ENCODE peak calls at places on chromosome 6, in five cellular contexts. J is IMR-90, R is transverse colon, P is GM12878, Z is breast epithelium. O is an unnamed sample.

GRCh38 chr6:21678990-21679389 is 85.4 kb downstream of the SOX4 start:
- DNase-seq in J (peak; percentile 78), R (no peak), P (no peak), Z (no peak), O (peak; percentile 66)

GRCh38 chr6:52435345-52435744 is 15.2 kb downstream of the EFHC1 start:
- DNase-seq in J (no peak), R (no peak), P (no peak), Z (no peak), O (no peak)

GRCh38 chr6:141667580-141668309 is 465.0 kb upstream of the GJE1 start:
- DNase-seq in J (peak; percentile 61), R (no peak), P (no peak), Z (no peak), O (no peak)

GRCh38 chr6:169205176-169206160 is 48.2 kb downstream of the THBS2 start:
- DNase-seq in J (peak; percentile 79), R (no peak), P (no peak), Z (no peak), O (no peak)

GRCh38 chr6:36301085-36301658 is 31.3 kb downstream of the PNPLA1 start:
- DNase-seq in J (peak; percentile 6), R (no peak), P (no peak), Z (no peak), O (no peak)

GRCh38 chr6:32369678-32370077 is 2.0 kb downstream of the TSBP1 start:
- DNase-seq in J (peak; percentile 86), R (no peak), P (no peak), Z (no peak), O (peak; percentile 22)

GRCh38 chr6:56148488-56149190 is 98.7 kb downstream of the COL21A1 start:
- DNase-seq in J (peak; percentile 18), R (no peak), P (no peak), Z (no peak), O (no peak)

GRCh38 chr6:127058936-127059335 is 59.5 kb upstream of the RSPO3 start:
- DNase-seq in J (no peak), R (no peak), P (no peak), Z (no peak), O (no peak)

GRCh38 chr6:126701799-126702198 is 361.9 kb downstream of the CENPW start:
- DNase-seq in J (peak; percentile 28), R (no peak), P (no peak), Z (no peak), O (no peak)

GRCh38 chr6:103122766-103123601 is 1729.5 kb downstream of the GRIK2 start:
- DNase-seq in J (peak; percentile 0), R (peak; percentile 39), P (no peak), Z (peak; percentile 65), O (peak; percentile 4)

GRCh38 chr6:124928831-124929230 is 33.4 kb upstream of the RNF217 start:
- DNase-seq in J (no peak), R (no peak), P (no peak), Z (no peak), O (no peak)

GRCh38 chr6:34234667-34235604 is 1.7 kb upstream of the HMGA1 start:
- DNase-seq in J (no peak), R (peak; percentile 62), P (no peak), Z (no peak), O (no peak)

GRCh38 chr6:26065952-26066380 is 21.3 kb upstream of the HFE start:
- DNase-seq in J (peak; percentile 82), R (peak; percentile 81), P (peak; percentile 73), Z (no peak), O (no peak)
- TF ChIP-seq POLR2A in J (no peak), R (no peak), P (no peak), Z (no peak), O (no peak)

DNA sequence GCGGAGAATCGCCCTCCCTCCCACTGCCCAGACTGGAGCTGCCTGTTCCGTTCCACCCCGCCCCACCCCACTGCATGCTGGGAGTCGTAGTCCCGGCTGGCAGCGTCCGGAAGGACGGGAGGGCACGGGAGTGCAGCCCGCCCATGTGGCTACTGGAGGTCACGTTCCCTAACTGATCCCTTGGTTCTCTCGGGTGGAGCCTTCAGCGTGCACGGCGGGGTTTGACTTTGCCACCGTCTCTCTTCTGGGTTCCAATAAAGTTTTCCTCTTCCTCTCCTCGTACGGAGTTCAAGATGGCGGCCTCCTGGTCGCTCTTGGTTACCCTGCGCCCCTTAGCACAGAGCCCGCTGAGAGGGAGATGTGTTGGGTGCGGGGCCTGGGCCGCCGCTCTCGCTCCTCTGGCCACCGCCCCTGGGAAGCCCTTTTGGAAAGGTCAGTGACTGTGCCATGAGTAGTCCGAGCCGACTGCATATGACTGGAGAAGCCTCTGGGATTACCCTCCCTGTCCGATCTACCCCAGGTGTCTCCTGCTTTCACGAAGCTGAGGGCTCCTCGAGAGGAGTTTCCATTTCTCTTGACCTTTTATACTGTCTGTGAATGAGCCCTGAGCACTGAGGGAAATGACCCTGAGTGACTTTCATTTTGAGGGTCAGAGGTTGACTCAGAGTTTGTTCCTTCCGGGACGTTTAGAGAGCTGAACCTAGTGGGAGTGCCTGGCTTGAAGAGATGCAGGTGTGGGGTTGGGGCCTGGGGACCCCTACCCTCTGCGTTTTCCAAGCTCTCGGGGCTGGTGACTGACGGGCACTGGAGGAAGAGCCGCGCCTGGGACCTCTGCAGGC is at the start of gene AFG1L:
- DNase-seq in J (peak; percentile 80), R (peak; percentile 94), P (peak; percentile 74), Z (peak; percentile 89), O (peak; percentile 70)
- TF ChIP-seq POLR2A in J (peak; percentile 39), R (peak; percentile 80), P (peak; percentile 85), Z (no peak), O (peak; percentile 52)

GRCh38 chr6:91482498-91482897 is 895.6 kb upstream of the MAP3K7 start:
- DNase-seq in J (no peak), R (no peak), P (peak; percentile 64), Z (no peak), O (no peak)
- TF ChIP-seq POLR2A in J (no peak), R (no peak), P (no peak), Z (no peak), O (no peak)

GRCh38 chr6:139373154-139373927 is 1.1 kb downstream of the CITED2 start:
- DNase-seq in J (peak; percentile 40), R (peak; percentile 74), P (peak; percentile 37), Z (peak; percentile 66), O (no peak)
- TF ChIP-seq POLR2A in J (peak; percentile 62), R (no peak), P (peak; percentile 51), Z (no peak), O (no peak)

GRCh38 chr6:6940031-6940664 is 167.6 kb upstream of the RREB1 start:
- DNase-seq in J (no peak), R (no peak), P (no peak), Z (no peak), O (no peak)

GRCh38 chr6:6946477-6947145 is 161.2 kb upstream of the RREB1 start:
- DNase-seq in J (no peak), R (no peak), P (no peak), Z (no peak), O (no peak)

GRCh38 chr6:6941201-6941600 is 166.6 kb upstream of the RREB1 start:
- DNase-seq in J (no peak), R (no peak), P (no peak), Z (no peak), O (no peak)

GRCh38 chr6:6943411-6943810 is 164.3 kb upstream of the RREB1 start:
- DNase-seq in J (no peak), R (no peak), P (no peak), Z (no peak), O (no peak)

DNA sequence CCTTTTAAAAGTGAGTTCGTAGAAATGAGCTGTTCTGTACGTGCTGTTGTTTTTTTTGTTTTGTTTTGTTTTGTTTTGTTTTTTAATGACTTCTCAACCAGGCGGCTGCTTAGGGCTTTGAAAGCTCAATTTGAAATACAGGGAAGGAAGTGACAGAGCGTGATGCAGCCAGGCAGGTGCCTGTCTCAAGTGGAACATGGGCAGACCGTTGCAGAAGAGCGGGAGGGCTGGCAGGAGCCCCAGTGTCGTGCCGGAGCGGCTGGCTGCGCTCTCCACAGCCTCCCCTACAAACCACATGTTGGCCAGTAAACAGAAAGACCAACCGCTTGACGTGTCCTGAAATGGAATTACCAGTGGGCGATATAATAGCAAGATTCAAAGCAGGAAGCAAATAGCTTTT is 164.9 kb upstream of the RREB1 start:
- DNase-seq in J (peak; percentile 8), R (peak; percentile 24), P (peak; percentile 11), Z (no peak), O (no peak)
- TF ChIP-seq POLR2A in J (no peak), R (no peak), P (no peak), Z (no peak), O (no peak)

GRCh38 chr6:43228951-43229802 is at the start of gene DNPH1:
- DNase-seq in J (peak; percentile 48), R (peak; percentile 82), P (no peak), Z (peak; percentile 75), O (peak; percentile 73)
- TF ChIP-seq POLR2A in J (no peak), R (peak; percentile 21), P (peak; percentile 92), Z (no peak), O (peak; percentile 42)

O was measured in H54.